ENCODE peak calls at places on chromosomes 4 and X, in six cellular contexts. C, Z, S, V, U and T are unnamed samples.

GRCh38 chr4:36439556-36439955 is 158.1 kb downstream of the DTHD1 start:
- DNase-seq in C (no peak), Z (no peak), S (no peak), V (no peak), U (no peak), T (no peak)

GRCh38 chrX:131747173-131747572 is 203.3 kb downstream of the OR13H1 start:
- DNase-seq in C (no peak), Z (no peak), S (no peak), V (peak), U (no peak), T (no peak)

GRCh38 chr4:26321326-26322276 is 787 bp downstream of the RBPJ start:
- DNase-seq in C (peak), Z (peak), S (no peak), V (peak), U (no peak), T (no peak)

GRCh38 chr4:137393043-137393442 is 139.3 kb downstream of the PCDH18 start:
- DNase-seq in C (no peak), Z (peak), S (no peak), V (no peak), U (no peak), T (no peak)

GRCh38 chr4:76683154-76683553 is 214.8 kb downstream of the SOWAHB start:
- DNase-seq in C (no peak), Z (no peak), S (no peak), V (no peak), U (no peak), T (no peak)

GRCh38 chr4:38189445-38189844 is 229.2 kb downstream of the PTTG2 start:
- DNase-seq in C (no peak), Z (no peak), S (no peak), V (peak), U (no peak), T (peak)

GRCh38 chr4:53189011-53189410 is 176.8 kb downstream of the SCFD2 start:
- DNase-seq in C (no peak), Z (no peak), S (peak), V (no peak), U (no peak), T (no peak)

GRCh38 chr4:84389406-84389805 is 109.7 kb downstream of the NKX6-1 start:
- DNase-seq in C (no peak), Z (no peak), S (no peak), V (no peak), U (no peak), T (no peak)

GRCh38 chr4:172546782-172547181 is 621.8 kb upstream of the GALNT7 start:
- DNase-seq in C (no peak), Z (no peak), S (no peak), V (no peak), U (no peak), T (no peak)

GRCh38 chr4:103011378-103012025 is 8.0 kb downstream of the SLC9B1 start:
- DNase-seq in C (no peak), Z (no peak), S (no peak), V (no peak), U (no peak), T (no peak)

GRCh38 chr4:55087930-55088293 is 37.5 kb downstream of the KDR start:
- DNase-seq in C (no peak), Z (no peak), S (no peak), V (no peak), U (no peak), T (no peak)

GRCh38 chrX:120668357-120668756 is 38.5 kb upstream of the C1GALT1C1 start:
- DNase-seq in C (no peak), Z (no peak), S (no peak), V (no peak), U (no peak), T (no peak)

GRCh38 chr4:176788971-176789370 is 3.8 kb downstream of the VEGFC start:
- DNase-seq in C (no peak), Z (no peak), S (no peak), V (no peak), U (no peak), T (no peak)

GRCh38 chr4:105215609-105216313 is 69.1 kb downstream of the TET2 start:
- DNase-seq in C (no peak), Z (no peak), S (no peak), V (no peak), U (no peak), T (no peak)

GRCh38 chrX:73131276-73131675 is 52.0 kb upstream of the PABPC1L2A start:
- DNase-seq in C (no peak), Z (no peak), S (no peak), V (no peak), U (no peak), T (no peak)

GRCh38 chrX:73131877-73132276 is 52.6 kb upstream of the PABPC1L2A start:
- DNase-seq in C (no peak), Z (no peak), S (no peak), V (no peak), U (no peak), T (no peak)

GRCh38 chrX:73134741-73135140 is 55.4 kb upstream of the PABPC1L2A start:
- DNase-seq in C (no peak), Z (no peak), S (no peak), V (no peak), U (no peak), T (no peak)
- H3K4me3 ChIP-seq in C (no peak), Z (no peak), S (no peak), V (no peak), U (no peak), T (no peak)

GRCh38 chr4:87108142-87108546 is 112.3 kb downstream of the KLHL8 start:
- DNase-seq in C (no peak), Z (no peak), S (no peak), V (no peak), U (no peak), T (peak)
- H3K4me3 ChIP-seq in C (no peak), Z (no peak), S (peak), V (no peak), U (no peak), T (no peak)

DNA sequence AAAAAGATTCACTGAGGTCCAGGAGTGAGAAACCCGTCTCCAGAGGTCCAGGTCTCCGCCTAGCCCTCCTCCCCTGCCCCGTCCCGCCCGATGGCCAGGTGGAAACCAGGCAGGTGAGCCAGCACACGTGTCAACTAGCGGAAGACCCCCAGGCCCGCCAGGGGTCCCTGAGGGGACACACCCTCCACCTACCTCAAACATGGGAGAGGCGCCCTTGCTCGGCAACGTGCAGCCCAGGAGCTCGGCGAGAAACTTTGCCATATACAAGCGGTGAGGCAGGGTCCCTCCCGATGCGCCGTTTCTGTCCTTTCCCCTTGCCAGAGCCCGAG is 330.0 kb downstream of the HNRNPD start:
- DNase-seq in C (no peak), Z (no peak), S (no peak), V (no peak), U (no peak), T (no peak)
- H3K4me3 ChIP-seq in C (peak), Z (peak), S (no peak), V (peak), U (no peak), T (peak)

DNA sequence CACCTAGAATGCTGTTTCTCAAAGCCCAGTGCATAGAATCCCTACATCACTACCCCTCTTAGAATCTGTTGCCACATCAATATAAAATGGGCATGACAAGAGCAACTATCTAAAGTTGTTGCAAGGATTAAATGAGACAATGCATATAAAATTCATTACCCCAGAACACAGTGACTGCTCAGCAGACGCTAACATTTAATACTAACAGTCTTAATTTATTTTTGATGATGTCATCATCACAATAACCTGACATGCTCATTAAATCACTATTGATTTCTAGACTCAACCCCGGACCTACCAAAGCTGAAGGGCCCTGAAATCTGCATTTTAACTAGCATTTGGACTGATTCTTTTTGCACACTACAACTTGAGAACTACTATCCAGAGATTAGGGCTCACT is 3.9 kb downstream of the ARSJ start:
- DNase-seq in C (no peak), Z (no peak), S (no peak), V (no peak), U (no peak), T (no peak)
- H3K4me3 ChIP-seq in C (no peak), Z (peak), S (peak), V (no peak), U (no peak), T (peak)

GRCh38 chr4:180527993-180528392 is 1715.2 kb upstream of the TENM3 start:
- DNase-seq in C (no peak), Z (no peak), S (no peak), V (no peak), U (no peak), T (no peak)
- H3K4me3 ChIP-seq in C (no peak), Z (no peak), S (no peak), V (no peak), U (no peak), T (no peak)

GRCh38 chrX:40154229-40154852 is 56.6 kb upstream of the BCOR start:
- DNase-seq in C (peak), Z (peak), S (no peak), V (peak), U (no peak), T (no peak)

GRCh38 chrX:40152173-40152705 is 54.5 kb upstream of the BCOR start:
- DNase-seq in C (peak), Z (no peak), S (no peak), V (peak), U (no peak), T (no peak)

GRCh38 chrX:40152706-40153334 is 55.1 kb upstream of the BCOR start:
- DNase-seq in C (peak), Z (peak), S (no peak), V (peak), U (no peak), T (no peak)

GRCh38 chrX:40154853-40155616 is 57.3 kb upstream of the BCOR start:
- DNase-seq in C (peak), Z (peak), S (no peak), V (peak), U (peak), T (no peak)

DNA sequence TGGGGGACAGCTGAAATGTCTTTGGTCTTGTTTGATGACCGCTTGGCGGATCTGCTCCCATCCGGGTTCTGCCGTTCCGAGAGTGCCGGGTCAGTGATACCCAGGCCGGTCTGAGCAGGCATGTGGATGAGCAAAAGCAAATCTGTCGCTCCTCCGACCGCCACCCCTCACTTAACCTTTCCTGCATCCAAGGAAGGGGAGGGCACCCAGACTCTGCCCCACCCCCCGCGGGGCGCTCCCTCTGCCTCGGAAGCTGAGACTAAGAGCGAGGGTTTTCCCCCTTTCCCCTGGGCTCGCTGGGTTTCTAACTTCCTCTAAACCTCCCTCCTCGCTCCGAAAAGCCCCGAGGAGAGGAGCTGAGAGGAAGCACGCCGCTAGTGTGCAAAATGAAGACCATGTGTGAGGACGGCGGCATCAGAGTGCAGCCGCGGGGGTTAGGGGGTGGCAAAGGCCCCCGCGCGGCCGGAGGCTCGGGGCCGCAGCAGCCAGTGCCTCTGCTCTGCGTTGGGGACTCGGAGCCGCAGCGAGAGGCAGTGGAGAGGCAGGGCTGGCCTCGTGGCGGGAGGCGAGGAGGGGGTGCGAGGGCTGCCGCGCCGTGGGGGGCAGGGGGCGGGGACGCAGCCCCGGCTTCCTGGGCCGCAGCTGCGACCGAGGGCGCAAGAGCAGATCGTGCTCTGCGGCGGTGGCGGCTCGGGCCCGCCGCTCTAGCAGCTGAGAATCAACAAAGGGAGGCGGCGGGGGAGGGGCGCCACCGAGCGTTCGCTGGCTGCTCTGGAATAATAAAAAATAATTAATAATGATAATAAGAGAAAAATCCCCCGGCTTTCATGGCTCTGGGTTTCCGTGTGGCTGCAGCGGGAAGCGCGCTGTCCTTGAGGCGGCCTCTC is 55.8 kb upstream of the BCOR start:
- DNase-seq in C (peak), Z (peak), S (no peak), V (peak), U (no peak), T (no peak)
- H3K4me3 ChIP-seq in C (peak), Z (peak), S (peak), V (peak), U (peak), T (peak)